ENCODE peak calls at places on chromosome 17, in four cellular contexts. P is cardiac fibroblast, T is epithelial cell of esophagus, Z is colonic mucosa. A is an unnamed sample.

GRCh38 chr17:73013816-73014663 is 78.4 kb downstream of the SLC39A11 start:
- DNase-seq in P (peak; percentile 12), T (no peak), Z (no peak), A (no peak)

GRCh38 chr17:50280068-50280467 is 5.8 kb downstream of the TMEM92 start:
- DNase-seq in P (no peak), T (no peak), Z (peak; percentile 84), A (no peak)

GRCh38 chr17:74770498-74771318 is 5.4 kb downstream of the NAT9 start:
- DNase-seq in P (peak; percentile 52), T (peak; percentile 83), Z (peak; percentile 82), A (peak; percentile 75)

GRCh38 chr17:69574257-69575197 is 160.0 kb downstream of the MAP2K6 start:
- DNase-seq in P (peak; percentile 56), T (no peak), Z (no peak), A (no peak)

GRCh38 chr17:8189041-8189710 is 804 bp downstream of the BORCS6 start:
- DNase-seq in P (no peak), T (no peak), Z (peak; percentile 55), A (no peak)

GRCh38 chr17:82243648-82244412 is 15.0 kb downstream of the SLC16A3 start:
- DNase-seq in P (peak; percentile 25), T (peak; percentile 44), Z (no peak), A (no peak)

GRCh38 chr17:76700290-76700626 is 10.5 kb downstream of the MXRA7 start:
- DNase-seq in P (no peak), T (no peak), Z (no peak), A (no peak)

GRCh38 chr17:77881545-77881944 is 77.0 kb upstream of the TNRC6C start:
- DNase-seq in P (peak; percentile 89), T (no peak), Z (peak; percentile 76), A (peak; percentile 94)

GRCh38 chr17:45388604-45389325 is 43.9 kb downstream of the ARHGAP27 start:
- DNase-seq in P (no peak), T (peak; percentile 33), Z (no peak), A (no peak)

DNA sequence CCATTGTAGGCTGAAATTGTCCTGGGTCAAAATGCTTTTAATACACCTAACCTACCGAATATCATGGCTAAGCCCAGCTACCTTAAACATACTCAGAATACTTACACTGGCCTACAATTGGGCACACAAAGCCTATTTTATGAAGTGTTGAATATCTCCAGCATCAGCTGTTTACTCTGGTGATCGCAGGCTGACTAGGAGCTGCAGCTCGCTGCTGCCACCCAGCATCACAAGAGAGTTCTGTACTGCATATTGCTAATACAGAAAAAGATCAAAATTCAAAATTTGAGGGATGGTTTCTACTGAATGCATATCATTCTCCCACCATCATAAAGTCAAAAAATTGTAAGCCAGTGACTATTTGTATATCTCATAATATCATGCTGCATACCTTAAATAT is 55.3 kb downstream of the ULK2 start:
- DNase-seq in P (peak; percentile 9), T (peak; percentile 18), Z (no peak), A (no peak)
- TF ChIP-seq CTCF in P (peak; percentile 28), T (peak; percentile 54), Z (no peak), A (peak; percentile 10)

GRCh38 chr17:57876866-57877237 is 27.0 kb upstream of the MRPS23 start:
- DNase-seq in P (no peak), T (peak; percentile 61), Z (no peak), A (no peak)

GRCh38 chr17:57876023-57876865 is 26.4 kb upstream of the MRPS23 start:
- DNase-seq in P (no peak), T (peak; percentile 65), Z (no peak), A (no peak)

GRCh38 chr17:57874434-57875108 is 24.7 kb upstream of the MRPS23 start:
- DNase-seq in P (peak; percentile 92), T (peak; percentile 54), Z (peak; percentile 58), A (peak; percentile 62)

GRCh38 chr17:57874058-57874419 is 24.2 kb upstream of the MRPS23 start:
- DNase-seq in P (no peak), T (no peak), Z (no peak), A (no peak)

GRCh38 chr17:57875109-57876022 is 25.5 kb upstream of the MRPS23 start:
- DNase-seq in P (peak; percentile 99), T (peak; percentile 92), Z (no peak), A (no peak)
- TF ChIP-seq CTCF in P (peak; percentile 73), T (peak; percentile 34), Z (no peak), A (no peak)

GRCh38 chr17:4565209-4566141 is 5.1 kb upstream of the GGT6 start:
- DNase-seq in P (peak; percentile 87), T (peak; percentile 85), Z (peak; percentile 82), A (peak; percentile 69)
- TF ChIP-seq CTCF in P (peak; percentile 93), T (peak; percentile 92), Z (peak; percentile 81), A (peak; percentile 91)

GRCh38 chr17:1714980-1715802 is 5.0 kb upstream of the TLCD2 start:
- DNase-seq in P (peak; percentile 97), T (peak; percentile 91), Z (peak; percentile 87), A (no peak)

GRCh38 chr17:1715803-1716075 is 5.6 kb upstream of the TLCD2 start:
- DNase-seq in P (no peak), T (no peak), Z (no peak), A (no peak)

GRCh38 chr17:1714488-1714979 is 4.4 kb upstream of the TLCD2 start:
- DNase-seq in P (peak; percentile 99), T (peak; percentile 94), Z (peak; percentile 100), A (no peak)

GRCh38 chr17:1716912-1717695 is 6.9 kb upstream of the TLCD2 start:
- DNase-seq in P (peak; percentile 99), T (peak; percentile 99), Z (peak; percentile 98), A (peak; percentile 91)

DNA sequence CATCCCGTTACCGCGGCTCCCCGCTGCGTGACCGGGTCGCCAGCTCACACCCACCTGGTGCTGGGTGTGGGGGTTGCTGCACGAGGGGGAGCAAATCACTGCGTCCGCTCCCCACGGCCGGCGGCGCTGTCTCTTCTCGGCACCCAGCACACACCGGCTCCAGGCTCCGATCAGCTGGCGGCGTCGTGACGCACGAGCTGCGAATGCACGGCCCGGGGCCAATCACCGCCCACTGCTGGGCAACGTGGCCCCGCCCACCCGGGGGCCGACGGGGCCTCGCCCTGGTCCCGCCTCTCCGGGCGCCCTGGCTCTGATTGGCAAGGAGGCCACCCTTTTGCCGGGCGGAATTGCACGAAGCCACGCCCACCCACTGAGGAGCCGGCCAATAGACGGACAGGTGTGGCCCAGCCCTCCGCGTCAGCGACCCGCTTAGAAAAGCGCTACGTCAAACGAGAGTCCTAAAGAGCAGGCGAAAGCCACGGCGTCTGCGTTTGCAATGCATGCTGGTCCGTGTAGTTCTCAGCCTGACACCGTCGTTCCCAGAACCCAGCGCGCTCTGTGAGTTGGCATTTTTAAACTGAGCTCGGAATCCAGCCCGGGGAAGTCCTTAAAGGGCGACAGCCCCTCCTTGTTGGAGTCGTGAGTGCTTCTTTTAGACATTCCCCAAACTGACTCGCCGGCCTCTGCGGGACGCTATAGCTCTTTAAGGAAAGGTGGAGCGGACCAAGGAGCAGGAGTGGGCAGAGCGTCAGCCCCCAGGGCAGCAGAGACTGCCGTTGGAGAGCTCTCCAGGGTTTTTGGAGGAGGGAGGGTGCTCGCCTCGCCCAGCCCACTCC is 6.1 kb upstream of the TLCD2 start:
- DNase-seq in P (peak; percentile 100), T (peak; percentile 100), Z (peak; percentile 99), A (peak; percentile 100)
- TF ChIP-seq CTCF in P (peak; percentile 17), T (peak; percentile 35), Z (no peak), A (no peak)

GRCh38 chr17:80477647-80478478 is 1.5 kb upstream of the NPTX1 start:
- DNase-seq in P (peak; percentile 52), T (peak; percentile 53), Z (no peak), A (no peak)

GRCh38 chr17:80476877-80477646 is 655 bp upstream of the NPTX1 start:
- DNase-seq in P (no peak), T (no peak), Z (no peak), A (no peak)

GRCh38 chr17:80474933-80475915 is 1.2 kb downstream of the NPTX1 start:
- DNase-seq in P (no peak), T (peak; percentile 21), Z (no peak), A (no peak)

GRCh38 chr17:80474231-80474932 is 2.0 kb downstream of the NPTX1 start:
- DNase-seq in P (peak; percentile 34), T (peak; percentile 28), Z (no peak), A (no peak)

GRCh38 chr17:80475949-80476876 is at the start of gene NPTX1:
- DNase-seq in P (no peak), T (peak; percentile 40), Z (no peak), A (no peak)
- TF ChIP-seq CTCF in P (no peak), T (no peak), Z (no peak), A (no peak)

GRCh38 chr17:70987867-70988340 is 818.6 kb downstream of the KCNJ2 start:
- DNase-seq in P (no peak), T (no peak), Z (no peak), A (no peak)

GRCh38 chr17:70984873-70985272 is 815.5 kb downstream of the KCNJ2 start:
- DNase-seq in P (no peak), T (no peak), Z (no peak), A (no peak)

GRCh38 chr17:70989301-70989700 is 820.0 kb downstream of the KCNJ2 start:
- DNase-seq in P (peak; percentile 4), T (no peak), Z (no peak), A (no peak)
- TF ChIP-seq CTCF in P (no peak), T (no peak), Z (no peak), A (no peak)

DNA sequence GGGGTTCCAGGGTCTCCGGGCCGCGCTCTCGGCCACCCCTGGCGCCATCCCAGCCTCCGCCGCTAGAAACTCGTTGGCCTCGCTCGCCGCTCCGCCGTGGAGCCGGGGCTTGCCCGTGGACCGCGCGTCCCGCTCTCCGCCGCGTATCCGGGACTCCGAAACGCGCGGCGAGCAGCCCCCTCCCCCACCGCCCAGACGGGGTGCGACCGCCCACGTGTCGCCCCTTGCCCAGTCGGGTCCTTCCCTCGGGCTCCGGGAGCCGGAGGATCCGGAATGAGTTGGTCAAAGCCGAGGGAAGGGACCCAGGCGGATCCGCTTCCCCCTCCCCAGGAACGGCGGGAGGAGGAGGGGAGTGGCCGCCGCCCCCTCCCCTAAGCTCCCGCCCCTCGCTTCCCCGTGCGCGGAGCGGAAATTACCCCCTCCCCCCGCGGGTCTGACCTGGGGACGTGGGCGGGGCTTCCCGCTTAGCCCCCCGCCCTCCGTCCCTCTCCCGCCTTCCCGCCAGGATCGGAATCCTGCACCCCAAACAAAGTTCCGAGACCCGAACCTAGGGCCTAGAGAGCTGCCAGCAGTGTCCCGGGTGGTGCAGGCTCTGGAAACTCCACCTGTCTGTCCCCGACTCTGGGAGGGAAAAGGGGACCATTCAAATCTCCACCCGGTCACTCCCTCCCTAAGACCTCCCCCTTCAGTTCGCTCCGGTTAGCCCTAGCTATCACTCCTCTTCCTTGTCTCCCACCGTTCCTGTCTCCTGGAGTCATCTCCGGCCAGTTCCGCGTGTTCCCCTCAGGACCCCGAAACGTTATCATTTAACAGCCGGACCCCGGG is 1.1 kb upstream of the IGF2BP1 start:
- DNase-seq in P (no peak), T (no peak), Z (no peak), A (no peak)
- TF ChIP-seq CTCF in P (no peak), T (no peak), Z (no peak), A (no peak)

GRCh38 chr17:5619088-5619740 is 34.9 kb upstream of the NLRP1 start:
- DNase-seq in P (no peak), T (no peak), Z (no peak), A (peak; percentile 28)

GRCh38 chr17:5618511-5618910 is 34.2 kb upstream of the NLRP1 start:
- DNase-seq in P (no peak), T (no peak), Z (no peak), A (no peak)

GRCh38 chr17:5610956-5611355 is 26.6 kb upstream of the NLRP1 start:
- DNase-seq in P (no peak), T (no peak), Z (no peak), A (no peak)

GRCh38 chr17:5615476-5615875 is 31.2 kb upstream of the NLRP1 start:
- DNase-seq in P (no peak), T (no peak), Z (no peak), A (no peak)
- TF ChIP-seq CTCF in P (no peak), T (no peak), Z (no peak), A (no peak)

GRCh38 chr17:34580685-34581445 is 1.5 kb downstream of the TMEM132E start:
- DNase-seq in P (no peak), T (no peak), Z (no peak), A (no peak)
- TF ChIP-seq CTCF in P (no peak), T (no peak), Z (no peak), A (no peak)

A was measured in GM10248.